ENCODE peak calls at places on chromosomes 11 and 22, in four cellular contexts. C is uterus; J is heart left ventricle; X is CD8-positive, alpha-beta T cell. U is an unnamed sample. For H3K4me1, the result is how much of the 10 kb centered on the place peaks cover.

GRCh38 chr22:30753701-30754100 is 59.0 kb downstream of the OSBP2 start:
- DNase-seq in C (no peak), J (no peak), X (no peak), U (no peak)

GRCh38 chr11:89205378-89205777 is 27.7 kb downstream of the TYR start:
- DNase-seq in C (no peak), J (no peak), X (no peak), U (no peak)

GRCh38 chr22:45994516-45995404 is 17.8 kb upstream of the WNT7B start:
- DNase-seq in C (peak), J (peak), X (peak), U (peak)

GRCh38 chr11:86152006-86152862 is 83.3 kb upstream of the PICALM start:
- DNase-seq in C (no peak), J (no peak), X (no peak), U (no peak)

GRCh38 chr11:97934572-97935208 is 1086.1 kb upstream of the CNTN5 start:
- DNase-seq in C (no peak), J (no peak), X (no peak), U (no peak)

GRCh38 chr11:133382217-133382746 is 150.0 kb downstream of the OPCML start:
- DNase-seq in C (no peak), J (no peak), X (no peak), U (no peak)

GRCh38 chr11:70736937-70737640 is 338.8 kb downstream of the CTTN start:
- DNase-seq in C (no peak), J (no peak), X (no peak), U (no peak)

GRCh38 chr11:112289588-112290461 is 29.2 kb upstream of the PLET1 start:
- DNase-seq in C (peak), J (peak), X (peak), U (peak)

GRCh38 chr11:62508336-62509058 is 38.1 kb downstream of the AHNAK start:
- DNase-seq in C (peak), J (peak), X (no peak), U (peak)

GRCh38 chr22:45506961-45507360 is 4.3 kb downstream of the FBLN1 start:
- DNase-seq in C (no peak), J (peak), X (no peak), U (no peak)

GRCh38 chr11:48002565-48002964 is 22.2 kb downstream of the PTPRJ start:
- DNase-seq in C (no peak), J (no peak), X (no peak), U (no peak)

GRCh38 chr22:39349967-39350802 is at the start of gene SYNGR1:
- DNase-seq in C (no peak), J (peak), X (no peak), U (no peak)

GRCh38 chr11:35088676-35089075 is 50.3 kb upstream of the CD44 start:
- DNase-seq in C (no peak), J (no peak), X (no peak), U (no peak)

GRCh38 chr22:26751217-26751616 is 93.8 kb downstream of the MIAT start:
- DNase-seq in C (peak), J (no peak), X (no peak), U (no peak)

GRCh38 chr11:45607995-45608394 is 57.4 kb downstream of the CHST1 start:
- DNase-seq in C (no peak), J (no peak), X (no peak), U (no peak)

GRCh38 chr22:35489225-35489624 is 51.4 kb upstream of the RASD2 start:
- DNase-seq in C (no peak), J (no peak), X (no peak), U (no peak)

GRCh38 chr11:62147545-62147944 is 23.7 kb downstream of the INCENP start:
- DNase-seq in C (no peak), J (no peak), X (peak), U (peak)

GRCh38 chr11:125968363-125968762 is 22.5 kb downstream of the VSIG10L2 start:
- DNase-seq in C (no peak), J (no peak), X (no peak), U (no peak)

GRCh38 chr11:3831378-3832239 is 9.2 kb downstream of the RHOG start:
- DNase-seq in C (no peak), J (peak), X (no peak), U (no peak)

GRCh38 chr11:32173435-32173834 is 82.6 kb downstream of the RCN1 start:
- DNase-seq in C (peak), J (peak), X (no peak), U (peak)

GRCh38 chr11:75055511-75055910 is 41.2 kb downstream of the OR2AT4 start:
- DNase-seq in C (no peak), J (no peak), X (no peak), U (no peak)

GRCh38 chr11:126661051-126661450 is 305.6 kb downstream of the ST3GAL4 start:
- DNase-seq in C (no peak), J (no peak), X (no peak), U (no peak)

GRCh38 chr11:9219572-9219971 is 45.6 kb downstream of the DENND5A start:
- DNase-seq in C (peak), J (no peak), X (no peak), U (no peak)

GRCh38 chr11:132054822-132055221 is 684.4 kb downstream of the NTM start:
- DNase-seq in C (no peak), J (no peak), X (no peak), U (no peak)

GRCh38 chr22:23260645-23261581 is 80.6 kb downstream of the BCR start:
- DNase-seq in C (no peak), J (no peak), X (no peak), U (no peak)

GRCh38 chr11:66067640-66068039 is 2.4 kb upstream of the PACS1 start:
- DNase-seq in C (no peak), J (no peak), X (no peak), U (no peak)

GRCh38 chr11:66069715-66070603 is at the start of gene PACS1:
- DNase-seq in C (peak), J (peak), X (peak), U (peak)

GRCh38 chr11:66068154-66068821 is 1.8 kb upstream of the PACS1 start:
- DNase-seq in C (peak), J (peak), X (peak), U (peak)

GRCh38 chr11:66070604-66071325 is 693 bp downstream of the PACS1 start:
- DNase-seq in C (no peak), J (peak), X (peak), U (peak)

DNA sequence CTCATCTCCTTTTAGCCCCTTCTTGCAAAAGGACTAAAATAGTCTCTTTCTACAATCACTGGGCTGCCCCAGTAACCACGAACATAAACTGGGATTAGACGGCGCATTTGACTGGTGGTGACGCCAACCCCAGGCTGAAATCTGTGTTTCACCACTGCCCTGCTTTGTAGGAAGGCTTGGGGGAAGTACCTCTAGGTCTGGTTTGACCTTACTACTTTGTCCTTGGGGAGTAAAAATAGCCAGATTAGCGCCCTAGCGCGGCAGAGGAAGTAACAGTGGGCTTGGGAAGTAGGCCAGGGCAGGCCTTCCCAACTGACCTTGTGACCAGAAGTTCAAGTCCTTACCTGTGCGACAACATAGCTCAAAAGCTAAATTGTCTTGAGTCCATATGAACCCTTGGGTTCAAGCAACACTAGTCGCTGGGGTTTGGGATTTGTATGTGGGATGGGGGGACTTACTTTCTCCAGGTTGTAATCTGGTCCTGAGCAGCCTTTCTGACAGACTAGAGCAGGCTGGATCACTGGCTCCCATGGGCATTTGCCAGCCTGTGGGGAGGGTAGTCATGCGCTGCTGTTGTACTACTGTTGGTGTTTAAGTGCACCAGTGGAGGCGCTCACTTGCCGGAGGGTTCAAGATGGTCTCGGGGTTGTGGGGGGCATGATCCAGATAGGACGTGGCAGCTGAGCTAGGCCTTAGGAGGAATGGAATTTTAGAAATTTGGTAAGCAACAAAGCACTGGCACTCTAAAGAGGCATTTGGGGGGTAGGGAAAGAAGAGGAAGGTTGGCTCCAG is 953 bp upstream of the PACS1 start:
- DNase-seq in C (no peak), J (no peak), X (peak), U (peak)
- H3K4me1 ChIP-seq in C (under half), J (under half), X (under half), U (under half)

DNA sequence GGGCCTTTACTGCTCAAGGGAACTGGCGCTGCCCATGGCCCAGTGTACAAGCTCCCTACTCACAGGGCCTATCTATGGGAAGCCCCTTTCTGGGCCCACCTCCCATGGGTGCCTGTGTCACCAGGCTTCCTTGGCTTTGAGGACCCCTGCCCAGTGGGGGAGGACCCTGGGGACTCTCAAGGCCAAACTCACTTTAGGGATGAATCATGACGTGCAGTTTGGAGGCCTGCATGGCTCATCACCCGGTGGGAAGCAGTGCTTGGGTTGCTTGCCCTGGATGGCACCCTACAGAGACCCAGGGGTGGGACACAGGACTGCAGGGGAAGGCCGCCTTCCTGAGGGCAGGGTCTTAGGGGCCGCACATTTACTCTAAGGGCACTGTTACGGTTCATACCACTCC is 16.5 kb downstream of the KCTD21 start:
- DNase-seq in C (no peak), J (no peak), X (no peak), U (no peak)
- H3K27ac ChIP-seq in C (no peak), J (no peak), X (no peak), U (peak)

GRCh38 chr22:50523458-50523805 is 2.0 kb downstream of the SCO2 start:
- DNase-seq in C (no peak), J (no peak), X (no peak), U (no peak)

GRCh38 chr22:50522806-50523438 is 2.5 kb downstream of the SCO2 start:
- DNase-seq in C (no peak), J (peak), X (no peak), U (no peak)

GRCh38 chr22:50525104-50525958 is at the start of gene SCO2:
- DNase-seq in C (peak), J (peak), X (peak), U (peak)

GRCh38 chr22:50524664-50525103 is 714 bp downstream of the SCO2 start:
- DNase-seq in C (no peak), J (no peak), X (no peak), U (no peak)

GRCh38 chr22:50523806-50524663 is 1.4 kb downstream of the SCO2 start:
- DNase-seq in C (no peak), J (peak), X (no peak), U (no peak)
- H3K4me1 ChIP-seq in C (under half), J (under half), X (under half), U (under half)

DNA sequence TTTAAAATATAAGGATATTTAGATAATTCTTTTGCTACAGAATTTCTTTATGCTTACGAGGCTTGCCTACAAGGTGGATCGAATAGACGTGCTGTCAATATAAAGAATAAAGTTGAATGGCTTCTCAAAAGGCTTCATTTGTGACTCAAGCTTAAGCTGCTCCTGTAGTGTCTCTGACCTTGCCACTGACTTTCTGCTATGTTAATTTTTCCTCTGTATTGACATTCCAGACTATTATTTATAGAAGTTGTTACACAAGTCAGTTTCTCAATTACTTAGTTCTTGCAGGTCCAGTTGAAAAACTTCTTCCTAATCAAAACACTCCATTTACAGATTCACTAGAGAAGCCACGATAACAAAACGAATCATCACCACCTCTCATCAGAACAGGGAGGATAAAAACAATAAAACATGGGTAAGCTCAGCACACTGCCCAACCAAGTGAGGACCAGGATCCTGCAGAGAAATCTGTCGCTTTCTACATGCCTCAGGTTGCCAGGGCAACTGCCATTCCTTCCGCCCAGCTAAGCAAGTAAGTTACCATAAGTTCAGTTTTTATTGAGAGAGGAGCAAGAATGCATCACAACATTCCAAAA is 39.0 kb upstream of the CHKA start:
- DNase-seq in C (no peak), J (no peak), X (no peak), U (no peak)
- H3K27ac ChIP-seq in C (no peak), J (no peak), X (no peak), U (no peak)

U was measured in tibial artery.